ENCODE peak calls at places on chromosomes 6 and 20, in five cellular contexts. O is OCI-LY7; V is CD8-positive, alpha-beta T cell; C is tibial artery; Q is fibroblast of pulmonary artery. M is an unnamed sample.

GRCh38 chr6:126174697-126175096 is 165.2 kb upstream of the CENPW start:
- DNase-seq in Q (no peak), O (no peak), C (no peak), V (no peak), M (no peak)

GRCh38 chr6:6918216-6918983 is 189.4 kb upstream of the RREB1 start:
- DNase-seq in C (no peak), Q (peak; percentile 82), O (no peak), V (peak; percentile 45), M (no peak)

GRCh38 chr20:24050119-24050518 is 61.5 kb upstream of the GGTLC1 start:
- DNase-seq in O (no peak), V (no peak), C (no peak), Q (no peak), M (no peak)

GRCh38 chr20:46348972-46349741 is 40.9 kb upstream of the CDH22 start:
- DNase-seq in V (peak; percentile 49), C (peak; percentile 75), O (peak; percentile 59), Q (peak; percentile 55), M (peak; percentile 47)

GRCh38 chr20:49278817-49279676 is 1.2 kb upstream of the ZNFX1 start:
- DNase-seq in C (peak; percentile 67), O (peak; percentile 46), V (no peak), Q (no peak), M (no peak)

GRCh38 chr20:25178563-25179438 is 16.7 kb upstream of the ENTPD6 start:
- DNase-seq in O (peak; percentile 37), C (peak; percentile 71), Q (peak; percentile 90), V (no peak), M (peak; percentile 82)

GRCh38 chr20:60952861-60953260 is 299.2 kb upstream of the CDH4 start:
- DNase-seq in V (no peak), Q (no peak), O (no peak), C (no peak), M (no peak)

GRCh38 chr6:40855481-40855880 is 183.5 kb downstream of the UNC5CL start:
- DNase-seq in V (no peak), O (no peak), Q (no peak), C (no peak), M (no peak)

GRCh38 chr6:143727035-143727434 is 49.3 kb downstream of the PHACTR2 start:
- DNase-seq in C (no peak), O (no peak), V (no peak), Q (no peak), M (no peak)

GRCh38 chr6:54285595-54285994 is 22.6 kb upstream of the TINAG start:
- DNase-seq in Q (no peak), C (no peak), O (no peak), V (no peak), M (peak; percentile 15)

GRCh38 chr6:158708239-158708638 is 58.4 kb downstream of the SYTL3 start:
- DNase-seq in O (no peak), V (no peak), C (peak; percentile 77), Q (peak; percentile 79), M (peak; percentile 74)

GRCh38 chr6:159217595-159218275 is 48.5 kb downstream of the FNDC1 start:
- DNase-seq in O (peak; percentile 93), C (no peak), V (no peak), Q (peak; percentile 32), M (peak; percentile 2)

GRCh38 chr20:49447946-49448809 is 34.3 kb downstream of the KCNB1 start:
- DNase-seq in C (peak; percentile 83), O (no peak), Q (peak; percentile 28), V (no peak), M (peak; percentile 26)

GRCh38 chr6:49801525-49801924 is 14.4 kb upstream of the PGK2 start:
- DNase-seq in Q (no peak), C (no peak), O (no peak), V (no peak), M (no peak)

GRCh38 chr20:22862645-22863230 is 172.4 kb upstream of the SSTR4 start:
- DNase-seq in Q (no peak), V (no peak), C (no peak), O (no peak), M (no peak)
- TF ChIP-seq CTCF in Q (peak; percentile 22), V (no peak), C (no peak), O (no peak), M (peak; percentile 22)

GRCh38 chr20:16732506-16733152 is 2.8 kb downstream of the SNRPB2 start:
- DNase-seq in C (no peak), O (no peak), V (no peak), Q (peak; percentile 10), M (peak; percentile 24)

GRCh38 chr20:16729565-16730460 is at the start of gene SNRPB2:
- DNase-seq in Q (peak; percentile 96), O (peak; percentile 97), V (peak; percentile 95), C (peak; percentile 95), M (peak; percentile 97)

GRCh38 chr20:16729080-16729479 is 746 bp upstream of the SNRPB2 start:
- DNase-seq in O (no peak), C (no peak), Q (no peak), V (no peak), M (no peak)
- H3K4me3 ChIP-seq in O (peak overlapping the region; percentile 95), C (peak overlapping the region; percentile 99), Q (no peak overlapping the region), V (peak overlapping the region; percentile 84), M (no peak overlapping the region)

GRCh38 chr6:38702471-38703397 is at the start of gene GLO1:
- DNase-seq in V (peak; percentile 97), O (peak; percentile 98), C (peak; percentile 98), Q (peak; percentile 99), M (peak; percentile 99)
- TF ChIP-seq CTCF in V (no peak), O (no peak), C (no peak), Q (no peak), M (no peak)

DNA sequence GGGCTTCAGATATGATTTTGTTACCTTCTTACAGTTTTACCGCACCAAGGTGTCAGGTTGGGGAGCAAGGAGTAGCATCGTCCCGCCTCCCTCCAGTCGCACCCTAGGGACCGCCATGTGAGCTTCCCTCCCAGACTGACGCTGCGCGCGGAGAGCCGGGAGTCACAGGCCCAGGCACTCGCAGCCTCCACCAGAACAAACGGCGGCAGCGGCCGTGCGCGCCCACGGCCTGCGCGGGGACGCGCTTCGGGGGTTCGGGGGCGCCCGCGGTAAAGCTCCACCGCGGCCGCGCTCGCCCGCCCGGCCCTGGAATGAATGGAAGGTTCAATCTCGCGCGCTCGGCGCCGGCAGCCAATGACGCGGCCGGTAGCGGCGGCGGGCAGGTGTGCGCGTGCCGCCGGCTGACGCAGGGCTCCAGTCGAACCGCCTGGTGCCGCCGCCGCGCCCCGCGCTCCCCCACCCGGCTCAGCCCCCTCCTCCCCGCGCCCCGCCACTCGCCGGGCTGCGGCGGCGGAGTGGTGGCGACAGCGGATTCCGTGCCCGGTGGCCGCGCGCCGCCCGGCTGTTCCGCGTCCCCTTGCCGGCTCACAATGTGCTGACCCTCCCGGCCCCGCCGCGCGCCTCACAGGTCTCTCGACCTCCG is 16.5 kb upstream of the LIN28B start:
- DNase-seq in O (no peak), V (no peak), C (no peak), Q (no peak), M (no peak)
- H3K4me3 ChIP-seq in O (no peak overlapping the region), V (no peak overlapping the region), C (peak overlapping the region; percentile 45), Q (peak overlapping the region; percentile 47), M (peak overlapping the region; percentile 66)

DNA sequence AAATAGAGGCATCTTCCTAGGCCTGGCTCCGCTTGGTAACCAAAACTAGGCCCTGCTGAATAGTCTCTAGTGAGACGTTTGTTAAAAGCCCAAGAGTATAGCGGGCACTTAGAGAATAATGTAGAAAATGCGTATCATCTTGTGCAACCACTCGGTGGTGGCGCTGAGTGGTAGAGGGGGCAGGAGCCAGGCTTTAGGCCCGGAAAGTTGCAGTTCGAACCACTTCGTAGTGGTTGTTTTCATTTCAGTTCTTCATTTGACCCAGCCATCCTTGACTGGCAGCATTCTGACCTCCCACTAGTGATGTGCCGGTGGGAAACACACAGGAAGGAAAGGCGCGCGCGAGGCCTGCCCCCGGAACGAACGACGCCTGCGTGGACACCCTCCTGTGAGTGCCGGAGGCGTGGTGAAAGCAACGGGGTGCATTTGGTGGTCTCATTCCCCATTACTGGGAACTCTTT is 18.0 kb downstream of the GPX5 start:
- DNase-seq in O (no peak), V (peak; percentile 25), Q (peak; percentile 23), C (no peak), M (no peak)
- TF ChIP-seq CTCF in O (no peak), V (no peak), Q (no peak), C (no peak), M (no peak)

DNA sequence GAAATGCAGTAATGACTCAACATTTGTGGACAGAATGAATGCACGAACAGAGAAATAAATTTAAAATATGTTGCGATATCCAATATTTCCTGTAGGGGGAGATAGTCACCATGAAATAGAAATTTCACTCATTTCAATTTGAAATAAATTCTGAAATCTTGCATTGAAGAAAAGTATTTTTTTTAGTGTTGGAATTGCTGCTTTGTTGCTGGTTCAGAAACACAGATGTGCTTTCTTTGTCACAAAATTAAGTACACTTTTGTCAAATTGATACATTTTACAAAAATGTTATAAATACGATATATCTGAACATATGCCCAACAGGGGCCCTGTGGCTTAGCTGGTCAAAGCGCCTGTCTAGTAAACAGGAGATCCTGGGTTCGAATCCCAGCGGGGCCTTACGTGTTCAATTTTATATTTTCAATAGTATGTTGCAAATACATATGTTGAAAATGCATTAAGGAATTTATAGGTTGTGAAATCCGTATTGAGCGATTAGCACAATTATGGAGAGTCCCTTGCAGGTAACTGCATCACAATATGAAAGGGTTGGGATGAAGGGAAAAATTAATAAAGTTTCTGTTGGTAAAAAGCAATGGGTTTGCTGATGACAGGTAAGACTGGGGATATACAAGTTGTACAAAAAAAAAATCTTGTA is 85.4 kb upstream of the PRSS16 start:
- DNase-seq in Q (peak; percentile 72), O (peak; percentile 62), V (peak; percentile 20), C (no peak), M (peak; percentile 53)
- H3K4me3 ChIP-seq in Q (peak overlapping the region; percentile 11), O (no peak overlapping the region), V (no peak overlapping the region), C (no peak overlapping the region), M (no peak overlapping the region)

DNA sequence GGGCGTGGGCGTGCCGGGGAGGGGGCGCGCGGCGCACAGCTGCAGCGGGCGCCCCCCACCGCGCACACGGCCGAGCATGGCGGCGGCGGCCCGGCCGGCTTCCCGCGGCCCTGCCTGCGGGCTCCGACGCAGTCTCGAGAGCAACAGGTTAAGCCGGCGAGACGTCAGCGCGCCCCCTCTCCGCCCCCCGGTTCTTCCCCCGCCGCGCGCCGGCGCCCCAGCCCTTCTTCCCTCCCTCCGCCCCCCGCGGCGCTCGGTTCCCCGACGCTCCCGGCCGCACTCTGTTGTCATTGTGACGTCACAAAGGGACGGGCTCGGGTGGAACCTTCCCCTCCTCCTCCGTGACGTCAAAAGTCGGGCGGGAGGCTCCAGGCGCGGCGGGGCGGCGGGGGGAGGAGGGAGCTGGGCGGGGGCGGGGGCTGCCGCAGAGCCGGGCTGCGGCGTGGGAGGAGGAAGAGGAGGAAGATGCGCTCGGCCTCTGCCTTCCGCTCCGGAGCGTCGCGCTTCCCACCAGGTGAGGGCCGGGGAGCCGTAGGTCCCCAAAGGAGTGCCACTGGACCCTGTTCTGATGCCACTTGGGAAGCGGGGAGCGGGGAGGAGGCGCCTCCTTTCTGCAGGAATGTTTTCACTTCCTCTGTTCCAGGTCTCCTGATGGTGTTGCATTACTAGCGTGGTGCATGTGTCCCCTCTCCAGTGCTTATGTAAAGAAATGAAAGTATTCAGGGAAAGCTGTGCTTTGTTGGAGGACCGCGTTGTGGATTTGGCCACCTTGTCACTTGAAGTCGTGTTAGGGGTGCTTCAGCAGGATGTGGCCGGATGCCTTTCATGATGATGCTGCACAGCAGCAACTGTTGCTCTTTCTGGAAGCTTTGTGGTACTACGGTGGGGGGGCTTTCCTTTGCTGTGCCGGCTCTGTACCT is 2.8 kb downstream of the JARID2 start:
- DNase-seq in C (peak; percentile 96), O (peak; percentile 94), V (peak; percentile 99), Q (peak; percentile 98), M (peak; percentile 98)
- TF ChIP-seq CTCF in C (peak; percentile 17), O (no peak), V (no peak), Q (peak; percentile 33), M (peak; percentile 34)

M was measured in fibroblast of villous mesenchyme.